ENCODE peak calls at places on chromosomes 2 and 18, in five cellular contexts. Q is cardiac septum, W is AG08395, C is myocyte, B is AG09309. X is an unnamed sample.
A peak's percentile ranks its signal among the peaks of the same experiment; 100 is the strongest.

GRCh38 chr18:46053368-46054095 is 18.5 kb downstream of the PSTPIP2 start:
- DNase-seq in C (no peak), Q (no peak), W (peak; percentile 44), B (no peak), X (no peak)

GRCh38 chr2:216298719-216299118 is 73.6 kb downstream of the MARCHF4 start:
- DNase-seq in B (peak; percentile 78), C (peak; percentile 43), W (peak; percentile 86), Q (no peak), X (no peak)

GRCh38 chr18:35642802-35643201 is 61.3 kb downstream of the GALNT1 start:
- DNase-seq in B (no peak), Q (no peak), W (no peak), C (peak; percentile 78), X (no peak)

GRCh38 chr2:240149943-240150784 is 9.7 kb upstream of the OTOS start:
- DNase-seq in C (peak; percentile 55), Q (no peak), B (no peak), W (peak; percentile 75), X (peak; percentile 17)

GRCh38 chr18:65754121-65754520 is 3.3 kb downstream of the CDH7 start:
- DNase-seq in Q (no peak), B (no peak), C (peak; percentile 71), W (no peak), X (no peak)

GRCh38 chr2:27038012-27038411 is 5.2 kb downstream of the TMEM214 start:
- DNase-seq in B (no peak), Q (no peak), C (no peak), W (no peak), X (no peak)

GRCh38 chr2:237278593-237278992 is 135.4 kb downstream of the COL6A3 start:
- DNase-seq in Q (no peak), C (no peak), W (peak; percentile 83), B (peak; percentile 96), X (no peak)

GRCh38 chr2:215711484-215712034 is 275.7 kb upstream of the FN1 start:
- DNase-seq in Q (no peak), W (peak; percentile 52), C (peak; percentile 35), B (no peak), X (no peak)

GRCh38 chr18:41501848-41502247 is 453.2 kb upstream of the PIK3C3 start:
- DNase-seq in W (no peak), B (no peak), Q (no peak), C (no peak), X (no peak)

GRCh38 chr2:218343591-218343990 is 13.1 kb upstream of the CATIP start:
- DNase-seq in B (peak; percentile 33), W (peak; percentile 68), C (peak; percentile 24), Q (no peak), X (no peak)

GRCh38 chr18:56257215-56257614 is 381.2 kb downstream of the TXNL1 start:
- DNase-seq in B (peak; percentile 64), Q (no peak), W (peak; percentile 75), C (peak; percentile 48), X (no peak)

GRCh38 chr2:43139996-43140621 is 86.3 kb downstream of the ZFP36L2 start:
- DNase-seq in W (peak; percentile 54), B (no peak), C (peak; percentile 89), Q (no peak), X (no peak)

GRCh38 chr2:11152591-11152990 is 2.7 kb upstream of the SLC66A3 start:
- DNase-seq in W (no peak), C (no peak), Q (no peak), B (no peak), X (no peak)

GRCh38 chr2:181779288-181779871 is 99.1 kb upstream of the NEUROD1 start:
- DNase-seq in Q (no peak), C (no peak), W (no peak), B (no peak), X (no peak)

GRCh38 chr2:233791151-233791882 is 13.2 kb downstream of the MROH2A start:
- DNase-seq in C (no peak), Q (no peak), B (no peak), W (no peak), X (no peak)

GRCh38 chr18:10240276-10240675 is 214.2 kb upstream of the APCDD1 start:
- DNase-seq in W (no peak), C (no peak), B (no peak), Q (no peak), X (no peak)

GRCh38 chr18:13616525-13617035 is 109.8 kb downstream of the FAM210A start:
- DNase-seq in B (no peak), Q (no peak), W (no peak), C (no peak), X (no peak)

GRCh38 chr2:145685323-145686050 is 1165.6 kb upstream of the ZEB2 start:
- DNase-seq in Q (no peak), W (no peak), B (peak; percentile 24), C (no peak), X (no peak)

GRCh38 chr2:96329416-96329815 is 4.3 kb downstream of the ITPRIPL1 start:
- DNase-seq in W (peak; percentile 53), Q (no peak), C (peak; percentile 61), B (no peak), X (no peak)

GRCh38 chr2:240289701-240290431 is 145.6 kb upstream of the GPC1 start:
- DNase-seq in Q (peak; percentile 73), W (no peak), C (no peak), B (no peak), X (no peak)

GRCh38 chr2:69718338-69718965 is 23.5 kb upstream of the ANXA4 start:
- DNase-seq in Q (no peak), C (no peak), B (no peak), W (no peak), X (no peak)

GRCh38 chr18:30712383-30712782 is 330.2 kb downstream of the DSC3 start:
- DNase-seq in Q (no peak), B (no peak), W (no peak), C (no peak), X (no peak)

GRCh38 chr2:227370791-227371312 is 8.3 kb downstream of the TM4SF20 start:
- DNase-seq in B (peak; percentile 70), C (no peak), Q (no peak), W (no peak), X (no peak)

GRCh38 chr18:7980136-7980535 is 413.0 kb downstream of the PTPRM start:
- DNase-seq in Q (no peak), C (no peak), W (no peak), B (no peak), X (no peak)

GRCh38 chr18:2134364-2134763 is 436.9 kb downstream of the METTL4 start:
- DNase-seq in Q (no peak), W (no peak), B (no peak), C (no peak), X (no peak)

GRCh38 chr18:2855560-2856350 is 8.9 kb downstream of the EMILIN2 start:
- DNase-seq in B (no peak), C (no peak), W (no peak), Q (no peak), X (no peak)

GRCh38 chr18:9726936-9727335 is 18.8 kb downstream of the RAB31 start:
- DNase-seq in C (no peak), Q (no peak), W (no peak), B (no peak), X (no peak)

GRCh38 chr2:85019121-85019520 is 48.2 kb downstream of the KCMF1 start:
- DNase-seq in W (no peak), B (no peak), C (no peak), Q (no peak), X (no peak)

GRCh38 chr2:16255120-16255519 is 314.8 kb downstream of the MYCN start:
- DNase-seq in W (no peak), Q (no peak), B (no peak), C (no peak), X (no peak)

GRCh38 chr2:232349546-232349945 is 29.0 kb upstream of the ALPP start:
- DNase-seq in B (no peak), W (no peak), C (no peak), Q (no peak), X (no peak)

GRCh38 chr2:168731550-168732128 is 70.8 kb upstream of the NOSTRIN start:
- DNase-seq in B (no peak), Q (no peak), W (no peak), C (no peak), X (no peak)

GRCh38 chr2:57097855-57098254 is 914.1 kb downstream of the CCDC85A start:
- DNase-seq in C (no peak), Q (no peak), W (no peak), B (no peak), X (no peak)

GRCh38 chr18:74084184-74084583 is 63.5 kb downstream of the FBXO15 start:
- DNase-seq in W (no peak), B (no peak), C (no peak), Q (no peak), X (no peak)

GRCh38 chr18:44625367-44625766 is 55.3 kb upstream of the SETBP1 start:
- DNase-seq in C (no peak), Q (no peak), W (no peak), B (no peak), X (no peak)

X was measured in amygdala.